ENCODE peak calls at places on chromosome 18, in seven cellular contexts. F is osteoblast; A is CD8-positive, alpha-beta T cell; O is cardiac muscle cell; T is uterus; C is transverse colon; V is stomach. Q is an unnamed sample.

GRCh38 chr18:47594063-47594462 is 336.4 kb downstream of the SMAD2 start:
- DNase-seq in F (no peak), A (no peak), O (no peak), T (no peak), C (no peak), V (no peak), Q (no peak)

GRCh38 chr18:6150481-6150880 is 255.2 kb upstream of the TMEM200C start:
- DNase-seq in F (no peak), A (no peak), O (no peak), T (no peak), C (no peak), V (no peak), Q (no peak)

GRCh38 chr18:48714873-48715272 is 176.0 kb downstream of the CTIF start:
- DNase-seq in F (no peak), A (no peak), O (no peak), T (no peak), C (peak; percentile 41), V (no peak), Q (no peak)

GRCh38 chr18:154151-154550 is 4.2 kb upstream of the USP14 start:
- DNase-seq in F (no peak), A (no peak), O (peak; percentile 25), T (no peak), C (no peak), V (no peak), Q (no peak)

GRCh38 chr18:36127866-36128845 is 984 bp downstream of the SLC39A6 start:
- DNase-seq in F (peak; percentile 90), A (no peak), O (peak; percentile 45), T (no peak), C (peak; percentile 15), V (no peak), Q (no peak)

GRCh38 chr18:33022370-33022769 is 249.5 kb upstream of the KLHL14 start:
- DNase-seq in F (no peak), A (no peak), O (no peak), T (no peak), C (no peak), V (no peak), Q (no peak)

GRCh38 chr18:33854086-33854826 is 276.2 kb downstream of the ASXL3 start:
- DNase-seq in F (no peak), A (no peak), O (no peak), T (no peak), C (no peak), V (no peak), Q (no peak)

GRCh38 chr18:46042571-46043123 is 29.4 kb downstream of the PSTPIP2 start:
- DNase-seq in F (peak; percentile 64), A (no peak), O (peak; percentile 93), T (no peak), C (no peak), V (no peak), Q (no peak)

GRCh38 chr18:48263913-48264506 is 145.2 kb downstream of the ZBTB7C start:
- DNase-seq in F (no peak), A (no peak), O (no peak), T (no peak), C (no peak), V (no peak), Q (no peak)

GRCh38 chr18:24009651-24010333 is 4.8 kb upstream of the TTC39C start:
- DNase-seq in F (no peak), A (no peak), O (no peak), T (no peak), C (no peak), V (no peak), Q (no peak)

GRCh38 chr18:76688724-76689472 is 133.5 kb upstream of the ZNF236 start:
- DNase-seq in F (no peak), A (no peak), O (no peak), T (no peak), C (no peak), V (no peak), Q (no peak)

GRCh38 chr18:5303636-5304035 is 8.1 kb upstream of the ZBTB14 start:
- DNase-seq in F (no peak), A (no peak), O (no peak), T (no peak), C (no peak), V (no peak), Q (no peak)

DNA sequence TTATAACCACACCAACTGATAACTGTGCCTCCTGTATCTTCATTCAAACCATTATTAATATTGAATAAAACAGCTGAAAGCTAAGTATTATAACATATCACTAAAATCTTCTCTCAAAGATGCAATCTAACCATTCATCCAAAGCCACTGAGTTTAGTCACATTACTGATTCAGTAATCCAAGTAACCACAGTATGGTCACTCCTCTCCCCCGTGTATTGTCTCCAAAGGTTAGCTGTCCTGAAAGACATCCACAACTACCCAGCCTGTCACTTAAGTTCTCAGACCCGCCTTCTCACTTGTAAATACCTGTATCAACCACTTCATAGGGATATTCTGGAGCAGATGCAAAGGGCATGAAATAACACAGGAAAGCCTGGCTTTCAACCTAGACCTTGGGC is 213.4 kb upstream of the BOD1L2 start:
- DNase-seq in F (no peak), A (no peak), O (no peak), T (no peak), C (no peak), V (no peak), Q (no peak)
- H3K4me1 ChIP-seq in F (no peaks in the 10 kb centered on the region), A (no peaks in the 10 kb centered on the region), O (no peaks in the 10 kb centered on the region), T (no peaks in the 10 kb centered on the region), C (no peaks in the 10 kb centered on the region), V (no peaks in the 10 kb centered on the region), Q (no peaks in the 10 kb centered on the region)

GRCh38 chr18:66110607-66111006 is 359.8 kb downstream of the CDH7 start:
- DNase-seq in F (no peak), A (no peak), O (no peak), T (no peak), C (no peak), V (no peak), Q (no peak)
- H3K27ac ChIP-seq in F (no peak overlapping the region), A (no peak overlapping the region), O (no peak overlapping the region), T (no peak overlapping the region), C (no peak overlapping the region), V (no peak overlapping the region), Q (no peak overlapping the region)

DNA sequence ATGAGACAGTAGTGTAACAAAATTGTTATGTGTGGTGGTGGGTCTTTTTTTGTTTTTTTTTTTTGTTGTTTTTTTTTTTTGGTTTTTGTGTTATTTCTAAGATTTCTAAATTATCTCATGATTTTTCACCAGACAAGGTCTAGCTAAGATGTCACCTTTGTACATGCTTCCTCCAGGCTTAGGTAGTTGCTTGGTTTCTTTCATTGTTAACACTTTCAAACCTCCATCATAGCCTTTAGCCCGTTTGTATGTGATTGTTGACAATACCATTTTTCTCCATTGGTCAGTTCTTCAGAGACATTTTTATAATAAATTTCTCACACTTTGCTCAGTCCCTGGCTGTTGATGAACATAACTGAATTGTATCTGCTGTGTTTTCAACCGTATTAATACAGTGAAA is 2.2 kb downstream of the RELCH start:
- DNase-seq in F (no peak), A (no peak), O (no peak), T (no peak), C (no peak), V (no peak), Q (no peak)
- H3K4me1 ChIP-seq in F (peaks cover 21% of the 10 kb centered on the region), A (peaks cover 49% of the 10 kb centered on the region), O (peaks cover 13% of the 10 kb centered on the region), T (peaks cover 3% of the 10 kb centered on the region), C (peaks cover 25% of the 10 kb centered on the region), V (peaks cover 73% of the 10 kb centered on the region), Q (peaks cover 3% of the 10 kb centered on the region)

DNA sequence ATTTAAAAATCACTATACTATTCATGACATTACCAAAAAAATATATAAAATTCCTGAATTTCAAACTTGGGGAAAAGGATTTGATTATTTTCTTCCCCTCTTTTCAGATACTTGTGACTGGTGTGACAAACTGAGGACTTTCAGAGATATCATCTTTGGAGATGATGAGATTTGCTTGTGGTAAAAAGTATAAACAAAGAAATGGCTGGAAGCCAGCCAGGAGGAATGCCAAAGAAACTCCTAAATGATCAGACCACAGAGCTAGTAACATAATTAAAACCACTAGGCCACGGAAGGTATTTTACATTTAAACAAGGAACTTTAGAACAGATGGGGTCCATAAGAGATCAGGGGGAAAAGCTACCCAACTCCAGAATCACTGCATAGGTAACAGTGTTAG is 58.7 kb downstream of the PIGN start:
- DNase-seq in F (peak; percentile 18), A (no peak), O (peak; percentile 31), T (no peak), C (no peak), V (no peak), Q (no peak)
- H3K27ac ChIP-seq in F (no peak overlapping the region), A (no peak overlapping the region), O (no peak overlapping the region), T (no peak overlapping the region), C (no peak overlapping the region), V (no peak overlapping the region), Q (no peak overlapping the region)

GRCh38 chr18:63749489-63749888 is 25.7 kb upstream of the SERPINB7 start:
- DNase-seq in F (no peak), A (no peak), O (no peak), T (no peak), C (no peak), V (no peak), Q (no peak)
- H3K4me1 ChIP-seq in F (no peaks in the 10 kb centered on the region), A (no peaks in the 10 kb centered on the region), O (no peaks in the 10 kb centered on the region), T (no peaks in the 10 kb centered on the region), C (no peaks in the 10 kb centered on the region), V (no peaks in the 10 kb centered on the region), Q (no peaks in the 10 kb centered on the region)

GRCh38 chr18:50775207-50775606 is 44.6 kb downstream of the MRO start:
- DNase-seq in F (no peak), A (no peak), O (no peak), T (no peak), C (no peak), V (no peak), Q (no peak)
- H3K27ac ChIP-seq in F (no peak overlapping the region), A (no peak overlapping the region), O (no peak overlapping the region), T (no peak overlapping the region), C (no peak overlapping the region), V (no peak overlapping the region), Q (no peak overlapping the region)

DNA sequence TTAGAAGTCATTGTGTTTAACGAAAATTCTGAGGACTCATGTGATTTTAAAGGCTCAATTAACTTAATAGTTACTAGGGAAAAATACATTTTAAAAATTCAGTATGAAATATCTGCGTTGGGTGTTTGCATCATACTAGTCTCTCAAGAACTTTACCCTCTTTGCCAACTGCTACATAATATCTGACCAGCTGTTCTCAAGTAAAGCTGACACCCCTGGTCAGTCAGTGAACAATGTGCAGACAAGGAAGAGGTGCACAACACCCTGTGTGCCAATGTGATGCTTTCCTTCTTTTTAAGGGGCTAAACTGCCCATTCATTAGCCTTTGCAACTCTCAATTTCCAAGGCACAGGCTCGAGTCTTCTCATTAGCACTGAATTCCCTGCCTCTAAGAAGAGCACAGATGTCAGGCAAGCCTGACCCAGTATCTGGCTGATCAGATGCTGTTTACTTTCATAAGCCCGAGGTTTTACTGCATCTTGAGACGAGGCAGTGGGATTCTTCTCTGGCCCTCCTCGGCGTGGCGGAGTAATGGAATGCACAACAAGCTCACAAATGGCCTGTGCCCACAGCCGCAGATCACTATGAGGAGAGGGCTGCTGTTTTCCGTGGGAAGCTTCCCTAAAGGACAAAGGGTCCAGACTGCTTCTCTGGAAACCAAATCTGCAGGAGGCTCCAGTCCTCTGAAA is 240.4 kb downstream of the ZNF521 start:
- DNase-seq in F (no peak), A (no peak), O (no peak), T (no peak), C (no peak), V (no peak), Q (no peak)
- H3K4me1 ChIP-seq in F (no peaks in the 10 kb centered on the region), A (no peaks in the 10 kb centered on the region), O (peaks cover 29% of the 10 kb centered on the region), T (no peaks in the 10 kb centered on the region), C (no peaks in the 10 kb centered on the region), V (peaks cover 6% of the 10 kb centered on the region), Q (peaks cover 2% of the 10 kb centered on the region)

DNA sequence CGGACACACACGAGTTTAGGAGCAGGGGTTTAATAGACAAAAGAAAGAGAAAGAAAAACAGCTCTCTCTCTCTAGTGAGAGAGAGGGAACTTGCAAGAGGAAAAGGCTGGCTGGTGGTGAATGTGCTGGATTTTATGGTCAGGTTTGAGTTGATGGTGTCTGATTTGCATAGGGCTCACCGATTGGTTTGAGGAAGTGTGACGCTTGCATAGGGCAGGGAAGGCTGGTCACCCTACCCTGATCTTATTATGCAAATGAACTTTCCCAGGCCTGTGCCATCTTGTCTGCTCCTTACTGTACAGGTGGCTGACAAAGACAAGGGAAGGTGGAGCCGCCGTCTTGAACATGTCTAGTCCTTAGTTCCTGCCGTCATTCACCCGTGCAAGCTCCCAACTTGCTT is 408.9 kb downstream of the RIT2 start:
- DNase-seq in F (no peak), A (no peak), O (peak; percentile 1), T (no peak), C (peak; percentile 7), V (no peak), Q (no peak)
- H3K27ac ChIP-seq in F (no peak overlapping the region), A (no peak overlapping the region), O (peak overlapping the region; percentile 63), T (no peak overlapping the region), C (no peak overlapping the region), V (no peak overlapping the region), Q (no peak overlapping the region)